ENCODE peak calls at places on chromosomes 7 and 10, in nine cellular contexts. D is H7; O is AG04450; G is trophoblast cell; X is stimulated activated CD8-positive, alpha-beta memory T cell treated with anti-CD3 and anti-CD28 coated beads, Interleukin-7, amount 100 ng/mL, for 24 hours; T is iPS-NIHi11; H is HT-29; V is Right ventricle myocardium inferior; K is ACHN. W is an unnamed sample.

GRCh38 chr7:121020652-121021051 is 32.1 kb downstream of the CPED1 start:
- DNase-seq in D (no peak), O (no peak), G (peak; percentile 66), X (no peak), T (no peak), H (no peak), V (no peak), K (no peak), W (no peak)

GRCh38 chr7:91128574-91129348 is 135.5 kb upstream of the FZD1 start:
- DNase-seq in D (peak; percentile 1), O (no peak), G (no peak), X (no peak), T (peak; percentile 9), H (no peak), V (peak; percentile 64), K (no peak), W (no peak)

GRCh38 chr10:37576154-37576553 is 281.3 kb downstream of the ZNF248 start:
- DNase-seq in D (no peak), O (no peak), G (no peak), X (no peak), T (no peak), H (no peak), V (no peak), K (no peak), W (no peak)

GRCh38 chr10:48990226-48990625 is 50.6 kb upstream of the LRRC18 start:
- DNase-seq in D (no peak), O (no peak), G (no peak), X (no peak), T (no peak), H (no peak), V (no peak), K (no peak), W (no peak)

GRCh38 chr10:89867964-89868363 is 166.6 kb downstream of the KIF20B start:
- DNase-seq in D (no peak), O (no peak), G (no peak), X (no peak), T (no peak), H (no peak), V (no peak), K (no peak), W (peak; percentile 7)

GRCh38 chr10:50627896-50628295 is 4.1 kb upstream of the SGMS1 start:
- DNase-seq in D (peak; percentile 15), O (no peak), G (peak; percentile 95), X (no peak), T (no peak), H (no peak), V (no peak), K (no peak), W (no peak)

GRCh38 chr10:62761115-62761514 is 43.4 kb upstream of the ADO start:
- DNase-seq in D (no peak), O (no peak), G (no peak), X (no peak), T (peak; percentile 31), H (no peak), V (no peak), K (no peak), W (no peak)

GRCh38 chr7:44212018-44212417 is 11.2 kb downstream of the YKT6 start:
- DNase-seq in D (peak; percentile 51), O (no peak), G (no peak), X (no peak), T (no peak), H (no peak), V (peak; percentile 53), K (no peak), W (peak; percentile 63)

GRCh38 chr7:138388673-138389491 is 71.2 kb upstream of the TRIM24 start:
- DNase-seq in D (no peak), O (no peak), G (peak; percentile 96), X (no peak), T (no peak), H (peak; percentile 62), V (no peak), K (no peak), W (no peak)

GRCh38 chr10:36172054-36172531 is 530.0 kb upstream of the FZD8 start:
- DNase-seq in D (no peak), O (no peak), G (no peak), X (no peak), T (no peak), H (no peak), V (no peak), K (peak; percentile 37), W (no peak)

GRCh38 chr7:135736586-135737305 is 8.8 kb upstream of the SLC13A4 start:
- DNase-seq in D (no peak), O (no peak), G (no peak), X (no peak), T (no peak), H (no peak), V (no peak), K (no peak), W (no peak)

GRCh38 chr10:125710267-125710563 is 9.3 kb upstream of the EDRF1 start:
- DNase-seq in D (no peak), O (no peak), G (peak; percentile 8), X (no peak), T (no peak), H (no peak), V (no peak), K (no peak), W (no peak)